ENCODE peak calls at places on chromosomes 12 and 14, in nine cellular contexts. P, G, T, U, B, X, A, R and D are unnamed samples.

GRCh38 chr14:77039285-77040058 is 11.0 kb upstream of the IRF2BPL start:
- DNase-seq in B (no peak), G (no peak), R (no peak), U (peak), T (no peak), P (no peak), X (no peak), A (peak), D (no peak)

GRCh38 chr12:98939350-98939749 is 294.3 kb downstream of the APAF1 start:
- DNase-seq in B (no peak), P (no peak), T (no peak), R (no peak), G (no peak), A (peak), U (peak), X (no peak), D (no peak)

GRCh38 chr14:67166450-67166853 is 22.8 kb upstream of the GARIN2 start:
- DNase-seq in R (no peak), U (peak), A (peak), G (peak), B (peak), X (no peak), P (no peak), T (peak), D (no peak)

GRCh38 chr14:28931999-28932398 is 165.4 kb downstream of the FOXG1 start:
- DNase-seq in T (no peak), X (no peak), A (no peak), B (no peak), G (no peak), R (no peak), P (no peak), U (no peak), D (no peak)

GRCh38 chr14:50488521-50488920 is 43.8 kb downstream of the MAP4K5 start:
- DNase-seq in P (no peak), T (no peak), B (no peak), A (no peak), U (no peak), G (no peak), X (no peak), R (no peak), D (no peak)

GRCh38 chr14:61003571-61003970 is 22.5 kb downstream of the SLC38A6 start:
- DNase-seq in G (no peak), X (no peak), R (no peak), U (no peak), P (no peak), A (peak), T (no peak), B (no peak), D (no peak)

GRCh38 chr12:991350-992278 is 591 bp downstream of the ERC1 start:
- DNase-seq in A (no peak), P (no peak), T (no peak), U (peak), B (peak), G (no peak), R (no peak), X (peak), D (no peak)

GRCh38 chr14:95440951-95441350 is 75.5 kb downstream of the SYNE3 start:
- DNase-seq in B (no peak), X (no peak), U (no peak), R (no peak), G (no peak), T (no peak), P (no peak), A (no peak), D (no peak)

GRCh38 chr14:96067985-96068930 is 29.1 kb downstream of the C14orf132 start:
- DNase-seq in R (no peak), B (no peak), G (no peak), T (no peak), P (no peak), X (peak), A (no peak), U (no peak), D (no peak)

GRCh38 chr14:81516941-81517797 is 16.5 kb downstream of the SEL1L start:
- DNase-seq in B (no peak), A (peak), X (no peak), U (no peak), T (no peak), P (no peak), R (no peak), G (peak), D (peak)

GRCh38 chr14:75518625-75519024 is 3.6 kb upstream of the BATF start:
- DNase-seq in A (no peak), B (no peak), X (no peak), G (no peak), T (no peak), U (peak), P (no peak), R (no peak), D (no peak)

GRCh38 chr14:100683578-100683977 is 43.1 kb upstream of the DLK1 start:
- DNase-seq in T (no peak), P (no peak), R (no peak), A (no peak), X (no peak), G (no peak), U (no peak), B (no peak), D (no peak)

GRCh38 chr12:32179011-32179395 is 72.4 kb downstream of the BICD1 start:
- DNase-seq in G (no peak), R (no peak), X (no peak), P (no peak), B (no peak), U (peak), T (no peak), A (no peak), D (no peak)

GRCh38 chr14:90871605-90872233 is 55.5 kb upstream of the TTC7B start:
- DNase-seq in G (no peak), U (no peak), X (no peak), R (no peak), P (no peak), T (no peak), A (peak), B (no peak), D (no peak)

GRCh38 chr12:53219116-53219955 is 12.3 kb upstream of the ITGB7 start:
- DNase-seq in B (peak), P (peak), G (no peak), U (no peak), T (no peak), R (no peak), A (peak), X (peak), D (no peak)

GRCh38 chr12:66438601-66439000 is 136.3 kb downstream of the HELB start:
- DNase-seq in X (no peak), P (no peak), G (no peak), B (no peak), R (no peak), T (no peak), U (no peak), A (peak), D (no peak)

GRCh38 chr12:6044082-6044481 is 80.4 kb downstream of the VWF start:
- DNase-seq in R (no peak), P (no peak), B (no peak), U (no peak), X (no peak), A (no peak), G (no peak), T (no peak), D (no peak)

GRCh38 chr14:79331820-79332219 is 879.5 kb downstream of the DIO2 start:
- DNase-seq in P (no peak), T (no peak), A (no peak), B (no peak), U (no peak), R (no peak), G (no peak), X (no peak), D (no peak)

GRCh38 chr14:89845346-89845745 is 109.2 kb downstream of the EFCAB11 start:
- DNase-seq in P (no peak), B (no peak), G (peak), A (peak), X (no peak), T (no peak), U (no peak), R (no peak), D (no peak)

GRCh38 chr12:583251-583869 is 79.9 kb downstream of the NINJ2 start:
- DNase-seq in A (no peak), U (no peak), G (no peak), R (no peak), B (no peak), T (no peak), P (no peak), X (no peak), D (peak)

GRCh38 chr14:68094158-68094557 is 274.6 kb downstream of the RAD51B start:
- DNase-seq in B (no peak), R (no peak), P (no peak), T (no peak), A (peak), U (no peak), X (no peak), G (no peak), D (no peak)

GRCh38 chr14:90795744-90796143 is 20.5 kb downstream of the TTC7B start:
- DNase-seq in B (no peak), T (no peak), X (no peak), P (no peak), G (peak), A (peak), R (no peak), U (no peak), D (no peak)

GRCh38 chr14:96121660-96122395 is 82.7 kb downstream of the C14orf132 start:
- DNase-seq in T (no peak), B (no peak), A (peak), P (no peak), R (no peak), G (peak), X (no peak), U (no peak), D (no peak)

GRCh38 chr12:42299392-42300308 is 26.2 kb downstream of the ZCRB1 start:
- DNase-seq in R (no peak), A (peak), T (no peak), P (peak), G (peak), U (no peak), X (no peak), B (no peak), D (no peak)

GRCh38 chr12:57005980-57006808 is at the start of gene ZBTB39:
- DNase-seq in A (peak), T (peak), B (peak), X (peak), U (peak), G (no peak), P (peak), R (peak), D (peak)

GRCh38 chr12:4089147-4089606 is 184.4 kb upstream of the CCND2 start:
- DNase-seq in R (no peak), X (no peak), P (no peak), T (no peak), B (no peak), U (no peak), A (no peak), G (no peak), D (no peak)

GRCh38 chr12:132163911-132164288 is 19.6 kb downstream of the NOC4L start:
- DNase-seq in T (no peak), A (no peak), X (no peak), R (no peak), P (no peak), G (no peak), U (peak), B (no peak), D (no peak)

GRCh38 chr14:23829736-23830474 is 123.7 kb upstream of the DHRS4 start:
- DNase-seq in R (no peak), B (no peak), T (no peak), G (peak), U (no peak), X (no peak), A (peak), P (no peak), D (no peak)

GRCh38 chr12:109553471-109553870 is 19.8 kb downstream of the MMAB start:
- DNase-seq in T (no peak), G (no peak), R (no peak), P (no peak), X (no peak), A (peak), U (no peak), B (no peak), D (no peak)

GRCh38 chr12:101745481-101745880 is 6.2 kb upstream of the SYCP3 start:
- DNase-seq in P (no peak), G (no peak), B (no peak), R (no peak), X (no peak), T (no peak), A (no peak), U (no peak), D (no peak)